ENCODE peak calls at places on chromosomes 3 and 15, in four cellular contexts. Q, U, A and E are unnamed samples.

GRCh38 chr3:173617490-173617889 is 219.9 kb downstream of the NLGN1 start:
- DNase-seq in Q (no peak), U (no peak), A (no peak), E (no peak)

GRCh38 chr3:50242778-50243551 is 7.0 kb downstream of the GNAI2 start:
- DNase-seq in U (peak), Q (no peak), A (no peak), E (peak)

GRCh38 chr15:64743691-64744090 is 31.7 kb downstream of the RBPMS2 start:
- DNase-seq in A (no peak), U (no peak), Q (no peak), E (no peak)

GRCh38 chr3:38397320-38397719 is 50.7 kb downstream of the XYLB start:
- DNase-seq in A (peak), Q (no peak), U (peak), E (peak)

GRCh38 chr3:196694202-196694638 is 17.8 kb downstream of the CEP19 start:
- DNase-seq in A (peak), U (no peak), Q (no peak), E (peak)

GRCh38 chr3:21435871-21436270 is 315.1 kb downstream of the ZNF385D start:
- DNase-seq in A (no peak), U (peak), Q (no peak), E (no peak)

GRCh38 chr3:193812078-193812725 is 219.2 kb downstream of the OPA1 start:
- DNase-seq in Q (no peak), A (no peak), U (no peak), E (no peak)

GRCh38 chr3:149906036-149906435 is 64.7 kb downstream of the PFN2 start:
- DNase-seq in A (no peak), U (no peak), Q (no peak), E (no peak)

GRCh38 chr3:126133606-126134005 is 46.8 kb downstream of the ALDH1L1 start:
- DNase-seq in U (no peak), A (no peak), Q (no peak), E (no peak)

GRCh38 chr3:10173926-10174435 is 9.3 kb downstream of the IRAK2 start:
- DNase-seq in U (peak), Q (no peak), A (no peak), E (no peak)

GRCh38 chr3:40985195-40985594 is 214.1 kb upstream of the CTNNB1 start:
- DNase-seq in Q (no peak), A (no peak), U (no peak), E (peak)

GRCh38 chr3:40997711-40998519 is 201.4 kb upstream of the CTNNB1 start:
- DNase-seq in A (no peak), U (no peak), Q (no peak), E (no peak)

GRCh38 chr15:31266712-31267111 is 59.9 kb upstream of the KLF13 start:
- DNase-seq in U (no peak), Q (no peak), A (peak), E (peak)

GRCh38 chr3:164360738-164361376 is 717.4 kb downstream of the SI start:
- DNase-seq in U (no peak), A (no peak), Q (no peak), E (no peak)

GRCh38 chr15:70835826-70836225 is 18.1 kb downstream of the LARP6 start:
- DNase-seq in Q (no peak), U (no peak), A (no peak), E (no peak)

GRCh38 chr3:142876417-142876816 is 12.5 kb downstream of the PCOLCE2 start:
- DNase-seq in U (no peak), A (no peak), Q (no peak), E (no peak)

GRCh38 chr3:196108075-196108743 is 26.3 kb upstream of the TFRC start:
- DNase-seq in U (no peak), A (no peak), Q (no peak), E (no peak)

GRCh38 chr3:47339951-47340350 is 40.9 kb upstream of the PTPN23 start:
- DNase-seq in Q (no peak), A (no peak), U (no peak), E (no peak)